ENCODE peak calls at places on chromosome 16, in four cellular contexts. E is adrenal gland, J is heart left ventricle, U is H54. K is an unnamed sample.

GRCh38 chr16:73288435-73288834 is 240.5 kb upstream of the ZFHX3 start:
- DNase-seq in J (no peak), U (no peak), E (no peak), K (no peak)

GRCh38 chr16:74771656-74772315 is 2.8 kb downstream of the FA2H start:
- DNase-seq in E (no peak), U (no peak), J (no peak), K (no peak)

GRCh38 chr16:86619263-86619935 is 41.0 kb downstream of the FOXL1 start:
- DNase-seq in U (peak), E (no peak), J (no peak), K (no peak)

GRCh38 chr16:70737377-70738082 is 51.7 kb upstream of the MTSS2 start:
- DNase-seq in E (peak), U (no peak), J (peak), K (peak)

GRCh38 chr16:57727610-57728009 is 8.0 kb upstream of the KATNB1 start:
- DNase-seq in E (no peak), J (no peak), U (no peak), K (no peak)

GRCh38 chr16:8623634-8624033 is 2.1 kb downstream of the METTL22 start:
- DNase-seq in J (no peak), U (peak), E (no peak), K (no peak)

GRCh38 chr16:52498640-52499039 is 48.3 kb downstream of the TOX3 start:
- DNase-seq in U (no peak), E (no peak), J (no peak), K (no peak)

GRCh38 chr16:56409195-56409594 is 16.1 kb downstream of the AMFR start:
- DNase-seq in E (no peak), J (no peak), U (no peak), K (no peak)

GRCh38 chr16:74608944-74609343 is 2.0 kb upstream of the GLG1 start:
- DNase-seq in J (no peak), U (no peak), E (no peak), K (no peak)

GRCh38 chr16:86076606-86077005 is 177.6 kb downstream of the IRF8 start:
- DNase-seq in J (no peak), E (no peak), U (no peak), K (no peak)

GRCh38 chr16:86517652-86518258 is 7.4 kb downstream of the FOXF1 start:
- DNase-seq in U (peak), E (peak), J (peak), K (no peak)

GRCh38 chr16:85400305-85401205 is 212.6 kb upstream of the GSE1 start:
- DNase-seq in U (no peak), J (no peak), E (no peak), K (no peak)

GRCh38 chr16:89060207-89060794 is 33.4 kb upstream of the ACSF3 start:
- DNase-seq in J (no peak), E (no peak), U (no peak), K (no peak)

GRCh38 chr16:526181-527014 is 1.1 kb upstream of the CAPN15 start:
- DNase-seq in J (peak), U (no peak), E (peak), K (no peak)

GRCh38 chr16:9820481-9821246 is 361.6 kb downstream of the GRIN2A start:
- DNase-seq in E (no peak), U (no peak), J (no peak), K (no peak)

GRCh38 chr16:80948886-80949502 is 57.7 kb downstream of the CMC2 start:
- DNase-seq in U (peak), E (peak), J (no peak), K (no peak)

GRCh38 chr16:2486645-2487516 is 12.0 kb downstream of the TBC1D24 start:
- DNase-seq in J (peak), E (peak), U (no peak), K (no peak)

GRCh38 chr16:75376475-75376907 is 56.8 kb downstream of the CFDP1 start:
- DNase-seq in E (no peak), U (no peak), J (no peak), K (no peak)

GRCh38 chr16:72134507-72134906 is 37.4 kb downstream of the PMFBP1 start:
- DNase-seq in J (no peak), E (no peak), U (no peak), K (no peak)

GRCh38 chr16:81697886-81698635 is 81.0 kb upstream of the PLCG2 start:
- DNase-seq in J (peak), U (no peak), E (peak), K (peak)

GRCh38 chr16:72921620-72922019 is 126.3 kb downstream of the ZFHX3 start:
- DNase-seq in E (peak), U (no peak), J (peak), K (no peak)

GRCh38 chr16:24906199-24906808 is 60.5 kb downstream of the SLC5A11 start:
- DNase-seq in U (no peak), E (no peak), J (no peak), K (no peak)

GRCh38 chr16:82523786-82524185 is 103.0 kb upstream of the CDH13 start:
- DNase-seq in J (no peak), E (no peak), U (no peak), K (no peak)

GRCh38 chr16:84933774-84934571 is 77.4 kb downstream of the ZDHHC7 start:
- DNase-seq in U (no peak), E (peak), J (peak), K (peak)

GRCh38 chr16:4475880-4476790 is at the start of gene HMOX2:
- DNase-seq in J (peak), U (peak), E (peak), K (peak)
- TF ChIP-seq POLR2A in J (peak), U (peak), E (peak), K (no peak)

DNA sequence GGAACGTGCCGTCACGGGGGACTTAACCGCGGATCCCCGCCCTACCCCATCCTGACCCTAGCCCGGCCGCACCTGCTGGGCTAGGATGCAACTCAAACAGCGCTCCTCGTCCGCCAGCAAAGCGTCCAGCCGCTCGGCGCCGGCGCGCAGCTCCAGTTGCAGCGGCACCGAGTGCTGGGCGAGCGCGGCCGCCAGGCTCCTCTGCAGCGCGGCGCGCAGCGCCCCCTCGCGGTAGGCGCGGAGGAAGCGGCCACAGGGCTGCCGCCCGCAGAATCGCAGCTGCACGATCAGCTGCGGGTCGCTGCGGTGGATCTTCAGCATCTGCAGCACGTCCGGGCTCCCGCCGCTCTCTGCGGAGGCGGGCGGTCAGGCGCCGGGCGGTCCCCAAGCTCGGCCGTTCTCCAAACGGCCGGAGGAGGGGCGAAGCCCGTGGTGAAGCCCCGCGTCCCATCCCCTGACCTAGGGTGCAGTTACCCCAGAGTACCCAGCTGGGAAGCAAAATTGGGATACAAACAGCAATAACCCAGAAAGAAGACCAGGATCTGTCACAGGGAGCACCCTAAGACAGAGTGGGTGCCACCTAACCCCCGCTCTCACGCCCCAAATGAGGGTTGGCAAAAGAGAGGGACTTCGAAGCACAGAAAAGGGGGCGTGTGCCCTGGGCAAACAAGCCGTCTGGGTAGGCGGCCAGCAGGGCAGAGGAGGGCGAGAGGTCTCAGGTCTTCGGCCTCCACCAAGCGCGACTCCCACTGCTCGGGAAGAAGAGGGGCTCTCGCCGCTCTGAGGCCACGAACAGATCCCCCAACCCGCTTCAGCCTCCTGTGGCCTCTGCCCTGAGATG is 4.2 kb downstream of the TRADD start:
- DNase-seq in E (peak), J (peak), U (peak), K (no peak)
- TF ChIP-seq POLR2A in E (no peak), J (no peak), U (no peak), K (no peak)

DNA sequence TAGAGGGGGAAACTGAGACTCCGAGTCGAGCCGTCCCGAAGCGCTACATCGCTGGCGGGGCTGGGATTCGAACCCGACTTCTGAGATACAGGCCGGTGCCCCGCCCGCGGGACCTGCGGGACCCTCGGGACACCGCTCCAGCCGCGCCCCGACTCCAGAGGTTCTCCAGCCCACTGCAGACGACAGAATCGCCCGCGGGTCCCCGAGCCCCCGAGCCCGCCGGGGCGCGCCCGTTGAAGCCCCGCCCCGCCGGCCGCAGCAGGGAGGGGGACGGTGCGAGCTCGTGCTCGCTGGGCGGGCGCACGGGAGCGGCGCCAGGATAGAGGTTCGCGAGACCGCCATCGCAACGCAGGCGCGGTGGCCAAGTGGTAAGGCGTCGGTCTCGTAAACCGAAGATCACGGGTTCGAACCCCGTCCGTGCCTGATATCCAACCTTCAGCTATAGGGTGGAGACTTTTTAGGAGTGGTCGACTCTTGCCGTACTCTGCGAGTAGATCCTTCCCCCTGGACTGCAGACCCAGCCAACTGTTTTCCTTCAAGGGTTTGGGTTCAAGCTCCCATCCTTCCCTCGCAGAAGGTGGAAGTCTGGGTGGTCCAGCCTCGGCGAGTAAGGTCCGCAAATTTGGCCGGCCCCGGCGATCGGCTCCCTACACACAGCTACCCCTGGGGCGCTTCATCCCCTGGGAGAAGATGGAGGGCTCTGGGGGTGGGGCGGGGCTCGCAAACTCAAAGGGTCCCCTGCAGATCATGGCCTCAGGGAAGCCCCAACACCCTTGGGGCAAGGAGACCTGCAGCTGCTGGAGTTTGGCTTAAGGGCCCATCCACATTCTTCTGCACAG is 214.6 kb downstream of the MRTFB start:
- DNase-seq in U (peak), J (peak), E (peak), K (peak)
- TF ChIP-seq POLR2A in U (no peak), J (no peak), E (no peak), K (no peak)

DNA sequence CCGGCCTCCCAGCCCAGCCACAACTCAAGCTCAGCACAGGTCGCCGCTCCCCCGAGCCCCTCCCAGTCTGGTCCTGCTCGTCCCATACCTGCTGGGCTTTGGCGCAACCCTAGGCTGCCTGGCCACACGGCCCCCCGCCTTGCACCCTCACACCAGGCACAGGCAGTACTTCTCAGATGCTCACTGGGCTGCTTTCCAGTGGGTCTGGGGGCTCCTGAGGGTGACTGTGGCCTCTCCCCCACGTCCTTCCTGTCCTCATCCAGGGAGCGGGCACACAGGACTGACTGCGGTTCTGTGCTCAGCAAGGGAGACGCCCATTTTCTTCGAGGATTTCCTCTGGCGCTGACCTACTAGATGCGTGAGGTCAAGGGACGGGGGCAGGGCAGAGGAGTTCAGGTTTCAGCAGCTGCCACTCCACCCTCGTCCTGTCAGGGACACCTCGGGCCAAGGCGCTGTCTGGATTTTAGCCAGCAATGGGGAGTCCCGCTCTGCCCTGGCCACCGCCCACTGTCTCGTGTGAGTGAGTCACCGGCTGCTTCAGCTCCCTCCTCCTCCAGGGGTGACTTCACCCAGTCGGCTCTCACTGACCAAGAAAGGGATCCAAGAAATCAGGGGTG is 115.8 kb downstream of the NPIPB11 start:
- DNase-seq in U (peak), J (peak), E (peak), K (peak)
- TF ChIP-seq POLR2A in U (no peak), J (no peak), E (no peak), K (peak)